ENCODE peak calls at places on chromosome 15, in seven cellular contexts. One of them, this sample, is unnamed.

GRCh38 chr15:69568621-69569020 is 116.0 kb downstream of the RPLP1 start:
- DNase-seq in H1: no peak
- DNase-seq in HepG2: no peak
- DNase-seq in HEK293T: no peak
- DNase-seq in WTC11: no peak
- DNase-seq in HCT116: no peak
- DNase-seq in GM12878: no peak
- DNase-seq in this sample: no peak

GRCh38 chr15:68564173-68564572 is 14.6 kb upstream of the CORO2B start:
- DNase-seq in HCT116: no peak
- DNase-seq in H1: no peak
- DNase-seq in HEK293T: no peak
- DNase-seq in HepG2: no peak
- DNase-seq in GM12878: no peak
- DNase-seq in WTC11: no peak
- DNase-seq in this sample: no peak

GRCh38 chr15:100985401-100985800 is 66.2 kb downstream of the LRRK1 start:
- DNase-seq in HEK293T: no peak
- DNase-seq in WTC11: no peak
- DNase-seq in HepG2: no peak
- DNase-seq in GM12878: no peak
- DNase-seq in H1: no peak
- DNase-seq in HCT116: no peak
- DNase-seq in this sample: no peak

GRCh38 chr15:63013052-63013808 is 29.3 kb upstream of the TPM1 start:
- DNase-seq in HEK293T: no peak
- DNase-seq in HCT116: no peak
- DNase-seq in WTC11: no peak
- DNase-seq in HepG2: no peak
- DNase-seq in H1: no peak
- DNase-seq in GM12878: no peak
- DNase-seq in this sample: no peak

GRCh38 chr15:57031605-57032004 is 113.2 kb downstream of the TCF12 start:
- DNase-seq in WTC11: no peak
- DNase-seq in GM12878: no peak
- DNase-seq in HepG2: no peak
- DNase-seq in HEK293T: peak
- DNase-seq in H1: no peak
- DNase-seq in HCT116: no peak
- DNase-seq in this sample: peak

GRCh38 chr15:101431301-101431700 is 58.2 kb downstream of the PCSK6 start:
- DNase-seq in GM12878: no peak
- DNase-seq in H1: peak
- DNase-seq in HepG2: no peak
- DNase-seq in HCT116: no peak
- DNase-seq in HEK293T: no peak
- DNase-seq in WTC11: no peak
- DNase-seq in this sample: no peak

GRCh38 chr15:62455441-62455921 is 290.4 kb upstream of the C2CD4B start:
- DNase-seq in HCT116: no peak
- DNase-seq in HepG2: no peak
- DNase-seq in GM12878: no peak
- DNase-seq in WTC11: no peak
- DNase-seq in H1: no peak
- DNase-seq in HEK293T: no peak
- DNase-seq in this sample: no peak

GRCh38 chr15:47806008-47806407 is 88.7 kb downstream of the SEMA6D start:
- DNase-seq in HepG2: no peak
- DNase-seq in GM12878: no peak
- DNase-seq in H1: no peak
- DNase-seq in HEK293T: no peak
- DNase-seq in WTC11: no peak
- DNase-seq in HCT116: no peak
- DNase-seq in this sample: no peak

GRCh38 chr15:82968066-82968465 is 15.5 kb upstream of the HOMER2 start:
- DNase-seq in GM12878: no peak
- DNase-seq in HepG2: no peak
- DNase-seq in HCT116: no peak
- DNase-seq in H1: no peak
- DNase-seq in WTC11: no peak
- DNase-seq in HEK293T: no peak
- DNase-seq in this sample: no peak

GRCh38 chr15:60003243-60004018 is 680 bp upstream of the FOXB1 start:
- DNase-seq in HepG2: no peak
- DNase-seq in HCT116: no peak
- DNase-seq in GM12878: no peak
- DNase-seq in H1: no peak
- DNase-seq in HEK293T: no peak
- DNase-seq in WTC11: no peak
- DNase-seq in this sample: no peak

GRCh38 chr15:94692697-94693096 is 461.3 kb downstream of the MCTP2 start:
- DNase-seq in HepG2: no peak
- DNase-seq in WTC11: no peak
- DNase-seq in HCT116: no peak
- DNase-seq in H1: no peak
- DNase-seq in HEK293T: no peak
- DNase-seq in GM12878: no peak
- DNase-seq in this sample: no peak

GRCh38 chr15:101657171-101657570 is 5.0 kb upstream of the TM2D3 start:
- DNase-seq in H1: no peak
- DNase-seq in HCT116: no peak
- DNase-seq in HepG2: no peak
- DNase-seq in GM12878: no peak
- DNase-seq in HEK293T: no peak
- DNase-seq in WTC11: no peak
- DNase-seq in this sample: no peak

GRCh38 chr15:57345584-57345983 is 30.7 kb upstream of the CGNL1 start:
- DNase-seq in HEK293T: no peak
- DNase-seq in HCT116: no peak
- DNase-seq in H1: no peak
- DNase-seq in WTC11: peak
- DNase-seq in GM12878: no peak
- DNase-seq in HepG2: peak
- DNase-seq in this sample: no peak

GRCh38 chr15:55741592-55742497 is 1.1 kb downstream of the PRTG start:
- DNase-seq in HEK293T: peak
- DNase-seq in H1: peak
- DNase-seq in GM12878: no peak
- DNase-seq in HepG2: peak
- DNase-seq in WTC11: peak
- DNase-seq in HCT116: no peak
- DNase-seq in this sample: peak

GRCh38 chr15:81279621-81280051 is 44.3 kb downstream of the STARD5 start:
- DNase-seq in GM12878: no peak
- DNase-seq in HCT116: no peak
- DNase-seq in HepG2: no peak
- DNase-seq in H1: no peak
- DNase-seq in WTC11: no peak
- DNase-seq in HEK293T: no peak
- DNase-seq in this sample: no peak

GRCh38 chr15:78976691-78977090 is 31.8 kb upstream of the CTSH start:
- DNase-seq in HEK293T: no peak
- DNase-seq in WTC11: no peak
- DNase-seq in GM12878: no peak
- DNase-seq in H1: no peak
- DNase-seq in HepG2: no peak
- DNase-seq in HCT116: no peak
- DNase-seq in this sample: no peak

GRCh38 chr15:65008989-65009388 is 19.3 kb upstream of the SPG21 start:
- DNase-seq in H1: no peak
- DNase-seq in HepG2: no peak
- DNase-seq in WTC11: no peak
- DNase-seq in HEK293T: no peak
- DNase-seq in HCT116: no peak
- DNase-seq in GM12878: no peak
- DNase-seq in this sample: no peak

GRCh38 chr15:51796777-51797474 is 32.5 kb upstream of the TMOD3 start:
- DNase-seq in HepG2: peak
- DNase-seq in HCT116: no peak
- DNase-seq in HEK293T: no peak
- DNase-seq in WTC11: no peak
- DNase-seq in H1: no peak
- DNase-seq in GM12878: no peak
- DNase-seq in this sample: peak

GRCh38 chr15:31605467-31605931 is 278.9 kb downstream of the KLF13 start:
- DNase-seq in HCT116: no peak
- DNase-seq in GM12878: no peak
- DNase-seq in WTC11: peak
- DNase-seq in HepG2: no peak
- DNase-seq in HEK293T: no peak
- DNase-seq in H1: peak
- DNase-seq in this sample: no peak

GRCh38 chr15:85751731-85752421 is 42.8 kb downstream of the KLHL25 start:
- DNase-seq in H1: no peak
- DNase-seq in HepG2: no peak
- DNase-seq in HEK293T: no peak
- DNase-seq in GM12878: no peak
- DNase-seq in WTC11: peak
- DNase-seq in HCT116: no peak
- DNase-seq in this sample: no peak

GRCh38 chr15:39267685-39268084 is 313.2 kb upstream of the THBS1 start:
- DNase-seq in WTC11: no peak
- DNase-seq in GM12878: no peak
- DNase-seq in H1: no peak
- DNase-seq in HepG2: no peak
- DNase-seq in HEK293T: no peak
- DNase-seq in HCT116: no peak
- DNase-seq in this sample: no peak

GRCh38 chr15:99916668-99917223 is 183.5 kb upstream of the LYSMD4 start:
- DNase-seq in WTC11: no peak
- DNase-seq in HCT116: no peak
- DNase-seq in HEK293T: no peak
- DNase-seq in GM12878: no peak
- DNase-seq in HepG2: no peak
- DNase-seq in H1: no peak
- DNase-seq in this sample: no peak

GRCh38 chr15:46897266-46897665 is 820.0 kb upstream of the SEMA6D start:
- DNase-seq in HEK293T: no peak
- DNase-seq in H1: no peak
- DNase-seq in GM12878: no peak
- DNase-seq in HCT116: no peak
- DNase-seq in WTC11: no peak
- DNase-seq in HepG2: no peak
- DNase-seq in this sample: no peak

GRCh38 chr15:80770356-80770705 is 8.8 kb upstream of the CEMIP start:
- DNase-seq in GM12878: no peak
- DNase-seq in H1: no peak
- DNase-seq in HCT116: no peak
- DNase-seq in HepG2: no peak
- DNase-seq in WTC11: no peak
- DNase-seq in HEK293T: no peak
- DNase-seq in this sample: no peak

GRCh38 chr15:66454143-66454542 is 43.4 kb downstream of the SNAPC5 start:
- DNase-seq in H1: no peak
- DNase-seq in WTC11: no peak
- DNase-seq in HCT116: no peak
- DNase-seq in GM12878: no peak
- DNase-seq in HepG2: peak
- DNase-seq in HEK293T: no peak
- DNase-seq in this sample: no peak

GRCh38 chr15:43473885-43474284 is 19.1 kb downstream of the TP53BP1 start:
- DNase-seq in HEK293T: no peak
- DNase-seq in HCT116: no peak
- DNase-seq in WTC11: no peak
- DNase-seq in H1: no peak
- DNase-seq in HepG2: no peak
- DNase-seq in GM12878: no peak
- DNase-seq in this sample: no peak

GRCh38 chr15:45732544-45733130 is 97.8 kb downstream of the SQOR start:
- DNase-seq in WTC11: no peak
- DNase-seq in HepG2: no peak
- DNase-seq in GM12878: no peak
- DNase-seq in HEK293T: no peak
- DNase-seq in HCT116: no peak
- DNase-seq in H1: no peak
- DNase-seq in this sample: no peak

GRCh38 chr15:97968380-97968779 is 7.9 kb downstream of the ARRDC4 start:
- DNase-seq in HEK293T: no peak
- DNase-seq in GM12878: no peak
- DNase-seq in HCT116: no peak
- DNase-seq in H1: no peak
- DNase-seq in WTC11: no peak
- DNase-seq in HepG2: no peak
- DNase-seq in this sample: no peak

GRCh38 chr15:99006904-99007495 is 592 bp downstream of the PGPEP1L start:
- DNase-seq in GM12878: no peak
- DNase-seq in H1: peak
- DNase-seq in HepG2: no peak
- DNase-seq in WTC11: no peak
- DNase-seq in HEK293T: no peak
- DNase-seq in HCT116: no peak
- DNase-seq in this sample: no peak

DNA sequence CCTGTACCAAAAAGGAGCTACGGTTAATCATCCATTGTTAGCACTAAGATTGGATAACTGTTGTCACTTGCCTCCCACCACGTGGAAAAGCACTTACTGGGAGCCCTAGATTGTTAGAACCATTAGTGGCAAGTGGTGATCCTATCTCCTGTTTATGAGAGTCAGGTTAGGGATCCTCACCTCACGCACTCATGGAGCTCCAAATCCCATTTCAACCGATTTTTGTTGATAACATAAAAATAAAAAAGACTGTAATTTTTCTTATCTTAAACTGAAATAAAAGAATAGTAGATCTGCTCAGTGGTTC is 952 bp downstream of the ZNF770 start:
- DNase-seq in HepG2: no peak
- DNase-seq in WTC11: no peak
- DNase-seq in GM12878: no peak
- DNase-seq in H1: no peak
- DNase-seq in HCT116: no peak
- DNase-seq in HEK293T: no peak
- DNase-seq in this sample: peak
- TF ChIP-seq SP1 in HepG2: no peak
- TF ChIP-seq SP1 in WTC11: no peak
- TF ChIP-seq SP1 in GM12878: no peak
- TF ChIP-seq SP1 in H1: no peak
- TF ChIP-seq SP1 in HCT116: no peak
- TF ChIP-seq SP1 in HEK293T: no peak
- TF ChIP-seq SP1 in this sample: no peak

GRCh38 chr15:74332011-74332410 is 35.4 kb downstream of the CYP11A1 start:
- DNase-seq in HEK293T: no peak
- DNase-seq in H1: no peak
- DNase-seq in HepG2: no peak
- DNase-seq in HCT116: no peak
- DNase-seq in GM12878: no peak
- DNase-seq in WTC11: no peak
- DNase-seq in this sample: no peak
- TF ChIP-seq SP1 in HEK293T: no peak
- TF ChIP-seq SP1 in H1: no peak
- TF ChIP-seq SP1 in HepG2: no peak
- TF ChIP-seq SP1 in HCT116: no peak
- TF ChIP-seq SP1 in GM12878: no peak
- TF ChIP-seq SP1 in WTC11: no peak
- TF ChIP-seq SP1 in this sample: no peak

GRCh38 chr15:70870066-70870465 is 16.1 kb upstream of the LARP6 start:
- DNase-seq in WTC11: no peak
- DNase-seq in HepG2: no peak
- DNase-seq in H1: no peak
- DNase-seq in GM12878: no peak
- DNase-seq in HEK293T: no peak
- DNase-seq in HCT116: no peak
- DNase-seq in this sample: no peak
- TF ChIP-seq SP1 in WTC11: no peak
- TF ChIP-seq SP1 in HepG2: no peak
- TF ChIP-seq SP1 in H1: no peak
- TF ChIP-seq SP1 in GM12878: no peak
- TF ChIP-seq SP1 in HEK293T: no peak
- TF ChIP-seq SP1 in HCT116: no peak
- TF ChIP-seq SP1 in this sample: no peak

GRCh38 chr15:29774900-29775299 is 47.4 kb downstream of the TJP1 start:
- DNase-seq in HCT116: peak
- DNase-seq in GM12878: no peak
- DNase-seq in H1: no peak
- DNase-seq in HepG2: peak
- DNase-seq in WTC11: no peak
- DNase-seq in HEK293T: no peak
- DNase-seq in this sample: no peak
- TF ChIP-seq SP1 in HCT116: peak
- TF ChIP-seq SP1 in GM12878: no peak
- TF ChIP-seq SP1 in H1: no peak
- TF ChIP-seq SP1 in HepG2: no peak
- TF ChIP-seq SP1 in WTC11: no peak
- TF ChIP-seq SP1 in HEK293T: no peak
- TF ChIP-seq SP1 in this sample: no peak